ENCODE peak calls at places on chromosomes 5 and 9, in seven cellular contexts. Z, S, Q, B, D, A and R are unnamed samples.

GRCh38 chr9:93132946-93133640 is 958 bp downstream of the NINJ1 start:
- DNase-seq in D (no peak), B (no peak), Z (no peak), Q (peak), S (no peak), A (no peak), R (no peak)

GRCh38 chr5:139765409-139766217 is 30.0 kb upstream of the PSD2 start:
- DNase-seq in B (peak), D (peak), Q (peak), S (no peak), A (peak), Z (peak), R (peak)

GRCh38 chr5:62330302-62330701 is 24.3 kb downstream of the KIF2A start:
- DNase-seq in Z (no peak), Q (no peak), B (no peak), S (no peak), A (no peak), D (no peak), R (no peak)

GRCh38 chr5:150641006-150641570 is 628 bp downstream of the SYNPO start:
- DNase-seq in Z (no peak), A (no peak), B (no peak), S (no peak), Q (no peak), D (no peak), R (no peak)

GRCh38 chr9:130539473-130540223 is 39.7 kb upstream of the FUBP3 start:
- DNase-seq in Z (no peak), A (no peak), Q (peak), B (no peak), D (no peak), S (no peak), R (no peak)

GRCh38 chr9:85723220-85723619 is 18.5 kb downstream of the AGTPBP1 start:
- DNase-seq in Q (no peak), Z (no peak), A (no peak), B (no peak), D (peak), S (no peak), R (no peak)

GRCh38 chr9:110875275-110875674 is 163.0 kb downstream of the LPAR1 start:
- DNase-seq in B (no peak), S (no peak), Z (peak), A (no peak), D (no peak), Q (no peak), R (no peak)

GRCh38 chr5:142671801-142672200 is 14.1 kb downstream of the FGF1 start:
- DNase-seq in A (no peak), S (no peak), D (no peak), Z (no peak), B (no peak), Q (peak), R (no peak)

GRCh38 chr5:133938039-133938821 is 30.2 kb downstream of the C5orf15 start:
- DNase-seq in A (no peak), B (no peak), S (no peak), D (no peak), Z (no peak), Q (no peak), R (no peak)

GRCh38 chr9:37730256-37730655 is 23.3 kb upstream of the TRMT10B start:
- DNase-seq in S (no peak), A (no peak), B (no peak), Z (no peak), Q (no peak), D (no peak), R (no peak)

GRCh38 chr5:35131723-35132122 is 84.0 kb upstream of the AGXT2 start:
- DNase-seq in S (no peak), B (no peak), D (no peak), Z (no peak), A (no peak), Q (peak), R (no peak)

GRCh38 chr9:105344283-105344682 is 99.8 kb downstream of the SLC44A1 start:
- DNase-seq in A (no peak), Q (no peak), D (no peak), B (no peak), S (no peak), Z (no peak), R (no peak)

GRCh38 chr5:208449-209114 is 9.4 kb downstream of the CCDC127 start:
- DNase-seq in B (no peak), Q (no peak), Z (no peak), D (no peak), S (no peak), A (no peak), R (no peak)

GRCh38 chr5:130400091-130400490 is 495.8 kb downstream of the CHSY3 start:
- DNase-seq in A (no peak), B (no peak), S (no peak), Z (no peak), D (no peak), Q (peak), R (no peak)

GRCh38 chr9:6907772-6908381 is 150.1 kb downstream of the KDM4C start:
- DNase-seq in S (no peak), Q (peak), Z (no peak), A (no peak), B (peak), D (no peak), R (no peak)

GRCh38 chr9:69034071-69034470 is 1.5 kb upstream of the FXN start:
- DNase-seq in Q (no peak), B (no peak), Z (no peak), A (no peak), D (no peak), S (no peak), R (no peak)

GRCh38 chr5:14184082-14184481 is 40.9 kb downstream of the TRIO start:
- DNase-seq in Q (no peak), B (no peak), S (no peak), Z (no peak), D (no peak), A (no peak), R (no peak)

GRCh38 chr9:134259708-134260107 is 66.5 kb upstream of the RXRA start:
- DNase-seq in A (no peak), B (no peak), D (no peak), S (no peak), Q (no peak), Z (no peak), R (no peak)

GRCh38 chr5:147558826-147559225 is 49.0 kb upstream of the DPYSL3 start:
- DNase-seq in D (no peak), B (peak), Z (peak), Q (peak), S (no peak), A (no peak), R (no peak)

GRCh38 chr5:150064681-150065220 is 21.6 kb downstream of the CSF1R start:
- DNase-seq in B (no peak), S (no peak), Z (no peak), Q (peak), D (no peak), A (no peak), R (no peak)

GRCh38 chr9:103574056-103574455 is 520.1 kb upstream of the SMC2 start:
- DNase-seq in Q (no peak), B (no peak), A (no peak), S (no peak), Z (no peak), D (no peak), R (no peak)